ENCODE peak calls at places on chromosomes 16 and 17, in ten cellular contexts. A, C, P, M, K, U, H, G, E and Q are unnamed samples.

GRCh38 chr17:64358261-64358788 is 32.3 kb downstream of the PECAM1 start:
- DNase-seq in A (no peak), C (no peak), P (no peak), M (peak), K (no peak), U (no peak), H (no peak), G (no peak), E (no peak), Q (no peak)

GRCh38 chr16:50574852-50575251 is 26.7 kb downstream of the NKD1 start:
- DNase-seq in A (no peak), C (no peak), P (no peak), M (no peak), K (no peak), U (no peak), H (no peak), G (no peak), E (no peak), Q (no peak)

GRCh38 chr17:7557147-7557764 is 1.3 kb upstream of the TNFSF13 start:
- DNase-seq in A (no peak), C (no peak), P (no peak), M (no peak), K (no peak), U (no peak), H (no peak), G (no peak), E (no peak), Q (no peak)

GRCh38 chr16:47643610-47644009 is 182.5 kb downstream of the PHKB start:
- DNase-seq in A (no peak), C (no peak), P (no peak), M (no peak), K (no peak), U (no peak), H (no peak), G (no peak), E (no peak), Q (no peak)

GRCh38 chr16:1259760-1260068 is 3.8 kb downstream of the TPSD1 start:
- DNase-seq in A (no peak), C (no peak), P (no peak), M (no peak), K (no peak), U (no peak), H (no peak), G (no peak), E (no peak), Q (no peak)

GRCh38 chr17:879546-879945 is 97.4 kb downstream of the MRM3 start:
- DNase-seq in A (peak), C (peak), P (peak), M (peak), K (peak), U (peak), H (peak), G (peak), E (peak), Q (peak)

GRCh38 chr16:10923650-10924214 is 18.5 kb downstream of the DEXI start:
- DNase-seq in A (peak), C (no peak), P (peak), M (no peak), K (no peak), U (no peak), H (no peak), G (no peak), E (peak), Q (no peak)

GRCh38 chr16:81699596-81699995 is 79.5 kb upstream of the PLCG2 start:
- DNase-seq in A (no peak), C (no peak), P (no peak), M (no peak), K (no peak), U (no peak), H (no peak), G (no peak), E (no peak), Q (no peak)

GRCh38 chr16:70589998-70590471 is 56.3 kb upstream of the IL34 start:
- DNase-seq in A (no peak), C (no peak), P (no peak), M (no peak), K (peak), U (no peak), H (no peak), G (no peak), E (peak), Q (no peak)

GRCh38 chr16:71927787-71928186 is 32.5 kb downstream of the IST1 start:
- DNase-seq in A (no peak), C (no peak), P (no peak), M (no peak), K (no peak), U (no peak), H (no peak), G (no peak), E (no peak), Q (no peak)

GRCh38 chr17:44872131-44872768 is 24.6 kb downstream of the HIGD1B start:
- DNase-seq in A (peak), C (no peak), P (no peak), M (peak), K (no peak), U (no peak), H (no peak), G (no peak), E (no peak), Q (peak)

GRCh38 chr16:27257271-27257670 is 11.3 kb downstream of the NSMCE1 start:
- DNase-seq in A (no peak), C (no peak), P (no peak), M (no peak), K (no peak), U (no peak), H (no peak), G (no peak), E (no peak), Q (no peak)

GRCh38 chr17:60817187-60817586 is 139.5 kb downstream of the BCAS3 start:
- DNase-seq in A (no peak), C (no peak), P (no peak), M (no peak), K (no peak), U (no peak), H (no peak), G (no peak), E (no peak), Q (peak)